ENCODE peak calls at places on chromosomes 7 and 10, in four cellular contexts. I is sigmoid colon, M is esophagus squamous epithelium, G is HFFc6. Z is an unnamed sample.
A peak's percentile ranks its signal among the peaks of the same experiment; 100 is the strongest.

GRCh38 chr7:15515201-15515777 is 46.5 kb downstream of the AGMO start:
- DNase-seq in I (no peak), M (no peak), G (peak; percentile 6), Z (no peak)

GRCh38 chr10:60975716-60976115 is 31.7 kb upstream of the RHOBTB1 start:
- DNase-seq in I (no peak), M (no peak), G (no peak), Z (no peak)

GRCh38 chr7:100642534-100642907 is 1.2 kb upstream of the TFR2 start:
- DNase-seq in I (no peak), M (no peak), G (no peak), Z (no peak)

GRCh38 chr7:12490105-12490688 is 80.3 kb upstream of the SCIN start:
- DNase-seq in I (no peak), M (no peak), G (peak; percentile 7), Z (no peak)

GRCh38 chr10:94420516-94420915 is 18.2 kb downstream of the TBC1D12 start:
- DNase-seq in I (no peak), M (no peak), G (no peak), Z (no peak)

GRCh38 chr10:35387768-35388167 is 51.5 kb downstream of the CCNY start:
- DNase-seq in I (no peak), M (no peak), G (peak; percentile 39), Z (no peak)

GRCh38 chr7:111090834-111091233 is at the start of gene LRRN3:
- DNase-seq in I (no peak), M (no peak), G (peak; percentile 57), Z (no peak)

GRCh38 chr10:16510843-16511242 is 10.8 kb downstream of the C1QL3 start:
- DNase-seq in I (no peak), M (no peak), G (no peak), Z (no peak)

GRCh38 chr7:87151701-87152111 is 547 bp upstream of the DMTF1 start:
- DNase-seq in I (no peak), M (no peak), G (no peak), Z (no peak)

GRCh38 chr10:42482411-42482810 is 156.0 kb downstream of the ZNF33B start:
- DNase-seq in I (no peak), M (no peak), G (peak; percentile 50), Z (no peak)

GRCh38 chr10:75312440-75312839 is 76.7 kb upstream of the COMTD1 start:
- DNase-seq in I (no peak), M (no peak), G (no peak), Z (no peak)

GRCh38 chr7:26854932-26855331 is 9.5 kb downstream of the SKAP2 start:
- DNase-seq in I (no peak), M (no peak), G (no peak), Z (no peak)

GRCh38 chr10:132145002-132145401 is 41.7 kb upstream of the DPYSL4 start:
- DNase-seq in I (no peak), M (no peak), G (no peak), Z (no peak)

GRCh38 chr10:1653321-1653720 is 84.0 kb downstream of the ADARB2 start:
- DNase-seq in I (no peak), M (no peak), G (no peak), Z (no peak)

GRCh38 chr10:101761226-101761625 is 14.7 kb downstream of the FGF8 start:
- DNase-seq in I (no peak), M (no peak), G (no peak), Z (no peak)

GRCh38 chr10:112779025-112779765 is 170.9 kb upstream of the TCF7L2 start:
- DNase-seq in I (no peak), M (no peak), G (no peak), Z (no peak)

GRCh38 chr7:128209229-128210035 is 31.6 kb upstream of the LEP start:
- DNase-seq in I (peak; percentile 80), M (no peak), G (peak; percentile 50), Z (peak; percentile 57)

GRCh38 chr10:78787095-78787494 is 281.7 kb upstream of the ZMIZ1 start:
- DNase-seq in I (no peak), M (no peak), G (no peak), Z (no peak)

GRCh38 chr7:130996205-130996840 is 262.3 kb upstream of the KLF14 start:
- DNase-seq in I (no peak), M (no peak), G (no peak), Z (no peak)
- TF ChIP-seq CTCF in I (no peak), M (no peak), G (peak; percentile 23), Z (no peak)

DNA sequence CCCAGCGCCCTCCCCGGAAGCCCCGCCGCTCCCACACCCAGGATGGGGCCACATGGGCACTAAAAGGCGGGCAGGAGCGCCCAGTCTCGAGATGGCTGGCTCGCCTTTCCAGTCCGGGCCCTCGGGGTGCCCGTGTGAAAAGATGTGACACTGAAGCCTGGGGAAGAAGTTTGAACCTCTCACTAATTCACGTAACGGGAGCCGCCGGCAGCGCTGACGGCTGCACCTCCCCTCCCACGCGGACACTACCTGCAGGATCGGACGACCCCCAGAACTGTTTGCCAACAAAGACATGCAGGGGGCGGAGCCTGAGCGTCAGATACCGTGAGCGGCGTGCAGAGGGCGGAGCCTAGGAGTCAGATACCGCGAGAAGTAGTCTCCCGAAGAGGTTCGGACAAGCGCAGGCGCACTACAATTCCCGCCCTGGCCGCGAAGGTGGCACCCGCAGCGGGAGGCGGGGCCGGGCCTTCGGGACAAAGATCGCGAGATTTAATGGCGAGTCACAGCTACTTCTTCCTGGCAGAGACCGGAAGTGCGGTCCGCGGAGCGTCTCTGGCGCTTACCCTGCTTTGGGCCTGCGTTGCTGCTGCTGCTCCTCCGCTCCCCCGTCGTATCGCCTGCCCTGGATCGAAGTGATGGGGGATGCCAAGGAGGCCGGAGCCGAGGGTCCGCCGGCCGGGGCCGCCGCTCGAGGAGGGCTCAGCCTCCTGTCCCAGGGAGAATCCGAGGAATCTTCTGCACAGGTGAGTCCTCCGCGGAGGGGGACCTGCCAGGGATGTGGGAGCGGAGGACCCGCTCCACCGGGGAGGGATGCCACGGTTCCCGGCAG is at the start of gene EDRF1:
- DNase-seq in I (peak; percentile 99), M (peak; percentile 90), G (peak; percentile 99), Z (peak; percentile 99)
- TF ChIP-seq CTCF in I (no peak), M (no peak), G (no peak), Z (no peak)

DNA sequence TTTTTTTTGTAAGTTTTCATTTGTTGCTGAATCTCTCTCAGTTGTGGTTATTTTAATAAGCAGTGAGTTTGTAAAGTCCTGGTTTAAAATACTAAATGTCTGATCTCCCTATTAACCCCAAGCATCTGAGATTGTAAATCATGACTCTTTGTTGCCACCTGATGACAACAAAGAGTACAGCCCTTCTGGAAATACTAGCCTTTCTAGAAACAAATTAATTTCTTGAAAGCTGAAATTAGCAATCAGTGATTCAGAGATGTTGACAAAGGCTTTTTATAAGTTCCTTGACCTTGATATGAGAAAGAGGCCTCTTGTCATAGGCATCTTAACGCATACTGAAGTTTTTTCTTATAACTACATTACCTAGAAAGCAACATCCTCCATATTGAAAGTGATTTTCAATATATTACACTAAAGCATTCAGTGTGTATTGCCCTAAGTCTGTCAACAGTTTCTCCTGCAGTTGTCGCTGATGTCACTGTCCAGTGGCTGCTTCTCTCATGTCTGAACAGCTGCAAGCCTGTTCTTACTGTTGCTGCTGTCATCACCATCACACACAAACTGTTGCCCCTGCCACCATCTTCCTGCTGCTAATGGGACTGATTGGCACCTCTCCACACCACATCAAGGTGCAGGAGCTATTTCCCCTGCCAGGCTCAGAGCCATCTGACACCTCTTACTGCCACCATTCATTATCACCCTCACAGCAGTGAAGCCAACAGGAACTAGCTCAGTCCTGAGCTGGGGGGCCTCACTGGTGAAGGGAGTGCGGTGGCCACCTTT is 95.1 kb upstream of the LRGUK start:
- DNase-seq in I (no peak), M (no peak), G (no peak), Z (peak; percentile 16)
- TF ChIP-seq CTCF in I (no peak), M (peak; percentile 30), G (peak; percentile 50), Z (no peak)

GRCh38 chr7:1144269-1144771 is 15.7 kb downstream of the ZFAND2A start:
- DNase-seq in I (peak; percentile 75), M (no peak), G (peak; percentile 12), Z (no peak)
- TF ChIP-seq CTCF in I (no peak), M (peak; percentile 57), G (peak; percentile 19), Z (no peak)

GRCh38 chr10:28733245-28733644 is 55.9 kb downstream of the BAMBI start:
- DNase-seq in I (no peak), M (no peak), G (no peak), Z (no peak)

GRCh38 chr10:28737096-28737495 is 59.8 kb downstream of the BAMBI start:
- DNase-seq in I (no peak), M (no peak), G (no peak), Z (no peak)

GRCh38 chr10:28734940-28735759 is 57.8 kb downstream of the BAMBI start:
- DNase-seq in I (no peak), M (no peak), G (peak; percentile 90), Z (no peak)

GRCh38 chr10:28733647-28734046 is 56.3 kb downstream of the BAMBI start:
- DNase-seq in I (no peak), M (no peak), G (no peak), Z (no peak)

DNA sequence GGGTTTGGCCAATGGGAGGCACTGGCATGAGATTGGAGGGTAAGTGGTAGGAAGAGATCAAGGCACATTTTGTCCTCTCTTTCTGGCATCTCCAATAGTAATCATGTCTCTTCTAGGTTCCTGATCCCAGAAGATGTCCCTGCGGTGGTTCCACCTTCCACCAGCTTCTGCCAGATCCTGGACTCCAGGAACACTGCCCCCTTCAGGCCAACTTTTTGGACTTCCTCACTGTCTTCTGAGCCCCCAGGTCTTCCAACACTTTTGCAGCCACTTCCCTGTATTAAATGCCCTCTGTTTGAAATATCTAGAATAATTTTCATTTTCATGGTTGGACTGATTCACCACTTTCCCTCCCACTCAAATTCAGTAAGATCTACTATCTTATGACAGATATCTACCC is 60.9 kb downstream of the BAMBI start:
- DNase-seq in I (no peak), M (no peak), G (no peak), Z (no peak)
- TF ChIP-seq CTCF in I (no peak), M (no peak), G (peak; percentile 56), Z (no peak)

DNA sequence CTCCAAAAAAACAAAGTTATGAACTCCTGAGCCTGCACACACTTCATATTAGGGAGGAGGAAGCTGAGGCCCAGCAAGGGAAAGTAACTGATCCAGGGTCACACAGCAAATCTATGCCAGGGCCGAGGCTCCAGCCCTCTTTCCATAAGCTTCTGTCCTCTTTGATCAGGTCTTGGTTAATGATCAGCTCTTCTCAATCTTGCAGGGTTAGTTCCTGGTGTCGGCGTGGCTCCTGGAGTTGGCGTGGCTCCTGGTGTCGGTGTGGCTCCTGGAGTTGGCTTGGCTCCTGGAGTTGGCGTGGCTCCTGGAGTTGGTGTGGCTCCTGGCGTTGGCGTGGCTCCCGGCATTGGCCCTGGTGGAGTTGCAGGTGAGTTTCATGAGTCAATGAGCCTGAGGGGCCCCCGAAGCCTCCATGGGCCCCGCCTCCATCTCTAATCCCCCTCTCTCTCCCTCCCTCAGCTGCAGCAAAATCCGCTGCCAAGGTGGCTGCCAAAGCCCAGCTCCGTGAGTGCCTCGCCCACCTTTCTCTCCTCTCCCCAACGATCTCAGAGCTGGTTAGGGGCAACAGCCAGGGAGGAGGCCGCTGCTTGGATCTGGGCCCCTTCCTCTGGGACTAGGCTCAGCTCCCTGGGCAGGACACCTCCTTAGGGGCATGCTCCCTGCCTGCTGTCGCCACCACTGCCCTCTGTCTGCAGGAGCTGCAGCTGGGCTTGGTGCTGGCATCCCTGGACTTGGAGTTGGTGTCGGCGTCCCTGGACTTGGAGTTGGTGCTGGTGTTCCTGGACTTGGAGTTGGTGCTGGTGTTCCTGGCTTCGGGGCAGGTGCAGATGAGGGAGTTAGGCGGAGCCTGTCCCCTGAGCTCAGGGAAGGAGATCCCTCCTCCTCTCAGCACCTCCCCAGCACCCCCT is 23.7 kb upstream of the LIMK1 start:
- DNase-seq in I (no peak), M (no peak), G (no peak), Z (no peak)
- TF ChIP-seq CTCF in I (no peak), M (no peak), G (peak; percentile 15), Z (no peak)